ENCODE peak calls at places on chromosomes 12 and 14, in nine cellular contexts. W is PC-9, F is fibroblast of lung, A is GM23248, T is neuronal stem cell, L is H9, N is MM.1S, V is trophoblast cell, X is IMR-90. R is an unnamed sample.

GRCh38 chr12:72102150-72102549 is 163.5 kb downstream of the TPH2 start:
- DNase-seq in W (no peak), F (no peak), A (no peak), T (peak; percentile 20), L (no peak), N (no peak), V (no peak), X (no peak), R (no peak)

GRCh38 chr12:6767592-6768384 is 1.6 kb downstream of the PTMS start:
- DNase-seq in W (no peak), F (no peak), A (peak; percentile 70), T (no peak), L (no peak), N (no peak), V (no peak), X (peak; percentile 33), R (no peak)

GRCh38 chr12:43206396-43206795 is 345.6 kb downstream of the ADAMTS20 start:
- DNase-seq in W (no peak), F (no peak), A (peak; percentile 63), T (no peak), L (no peak), N (no peak), V (no peak), X (peak; percentile 70), R (no peak)

GRCh38 chr12:122834229-122834920 is 882 bp upstream of the HIP1R start:
- DNase-seq in W (peak; percentile 74), F (peak; percentile 80), A (peak; percentile 74), T (peak; percentile 88), L (peak; percentile 90), N (no peak), V (peak; percentile 85), X (peak; percentile 44), R (peak; percentile 55)

GRCh38 chr14:54754623-54755386 is 147.8 kb downstream of the GCH1 start:
- DNase-seq in W (no peak), F (no peak), A (no peak), T (no peak), L (no peak), N (no peak), V (peak; percentile 58), X (no peak), R (no peak)

GRCh38 chr12:54125950-54126695 is 62.7 kb downstream of the SMUG1 start:
- DNase-seq in W (no peak), F (no peak), A (peak; percentile 57), T (no peak), L (no peak), N (no peak), V (no peak), X (no peak), R (no peak)

GRCh38 chr14:105378199-105378598 is 20.1 kb upstream of the TEX22 start:
- DNase-seq in W (no peak), F (no peak), A (no peak), T (no peak), L (no peak), N (no peak), V (no peak), X (no peak), R (no peak)

GRCh38 chr14:34012978-34013713 is 62.3 kb upstream of the EGLN3 start:
- DNase-seq in W (peak; percentile 50), F (no peak), A (no peak), T (no peak), L (no peak), N (no peak), V (peak; percentile 68), X (no peak), R (no peak)

GRCh38 chr12:23950775-23951391 is 1.4 kb upstream of the SOX5 start:
- DNase-seq in W (no peak), F (peak; percentile 50), A (no peak), T (peak; percentile 73), L (no peak), N (no peak), V (no peak), X (peak; percentile 17), R (no peak)

GRCh38 chr12:68971404-68971803 is 38.4 kb upstream of the CPM start:
- DNase-seq in W (peak; percentile 62), F (peak; percentile 69), A (peak; percentile 84), T (no peak), L (no peak), N (no peak), V (peak; percentile 39), X (peak; percentile 82), R (no peak)

GRCh38 chr12:77591959-77592358 is 238.7 kb upstream of the NAV3 start:
- DNase-seq in W (no peak), F (no peak), A (no peak), T (peak; percentile 42), L (peak; percentile 33), N (no peak), V (no peak), X (no peak), R (no peak)

GRCh38 chr12:51326762-51327439 is 2.9 kb upstream of the BIN2 start:
- DNase-seq in W (peak; percentile 53), F (peak; percentile 66), A (peak; percentile 79), T (no peak), L (no peak), N (peak; percentile 81), V (peak; percentile 61), X (peak; percentile 49), R (peak; percentile 66)

GRCh38 chr12:84920331-84920730 is 7.7 kb upstream of the SLC6A15 start:
- DNase-seq in W (no peak), F (no peak), A (peak; percentile 30), T (no peak), L (no peak), N (no peak), V (peak; percentile 24), X (peak; percentile 4), R (no peak)

GRCh38 chr14:93010543-93011541 is 87.9 kb downstream of the CHGA start:
- DNase-seq in W (no peak), F (no peak), A (no peak), T (no peak), L (no peak), N (no peak), V (no peak), X (no peak), R (no peak)

GRCh38 chr14:102348376-102348775 is 14.3 kb downstream of the CINP start:
- DNase-seq in W (no peak), F (no peak), A (no peak), T (no peak), L (no peak), N (no peak), V (no peak), X (no peak), R (no peak)

GRCh38 chr14:91252901-91253794 is 8.6 kb upstream of the GPR68 start:
- DNase-seq in W (no peak), F (no peak), A (peak; percentile 70), T (no peak), L (peak; percentile 69), N (no peak), V (no peak), X (no peak), R (no peak)
- H3K27ac ChIP-seq in W (no peak overlapping the region), F (no peak overlapping the region), A (no peak overlapping the region), T (no peak overlapping the region), L (no peak overlapping the region), N (no peak overlapping the region), V (no peak overlapping the region), X (no peak overlapping the region), R (no peak overlapping the region)

GRCh38 chr14:89429206-89430091 is 12.4 kb upstream of the FOXN3 start:
- DNase-seq in W (no peak), F (peak; percentile 21), A (peak; percentile 56), T (no peak), L (no peak), N (no peak), V (no peak), X (peak; percentile 19), R (no peak)

GRCh38 chr14:89430271-89430620 is 13.2 kb upstream of the FOXN3 start:
- DNase-seq in W (no peak), F (no peak), A (no peak), T (no peak), L (no peak), N (no peak), V (no peak), X (peak; percentile 30), R (no peak)

GRCh38 chr14:89428163-89428523 is 11.1 kb upstream of the FOXN3 start:
- DNase-seq in W (no peak), F (peak; percentile 20), A (no peak), T (no peak), L (no peak), N (no peak), V (no peak), X (no peak), R (no peak)

GRCh38 chr14:89427426-89428162 is 10.6 kb upstream of the FOXN3 start:
- DNase-seq in W (no peak), F (peak; percentile 24), A (no peak), T (no peak), L (no peak), N (no peak), V (no peak), X (no peak), R (no peak)

DNA sequence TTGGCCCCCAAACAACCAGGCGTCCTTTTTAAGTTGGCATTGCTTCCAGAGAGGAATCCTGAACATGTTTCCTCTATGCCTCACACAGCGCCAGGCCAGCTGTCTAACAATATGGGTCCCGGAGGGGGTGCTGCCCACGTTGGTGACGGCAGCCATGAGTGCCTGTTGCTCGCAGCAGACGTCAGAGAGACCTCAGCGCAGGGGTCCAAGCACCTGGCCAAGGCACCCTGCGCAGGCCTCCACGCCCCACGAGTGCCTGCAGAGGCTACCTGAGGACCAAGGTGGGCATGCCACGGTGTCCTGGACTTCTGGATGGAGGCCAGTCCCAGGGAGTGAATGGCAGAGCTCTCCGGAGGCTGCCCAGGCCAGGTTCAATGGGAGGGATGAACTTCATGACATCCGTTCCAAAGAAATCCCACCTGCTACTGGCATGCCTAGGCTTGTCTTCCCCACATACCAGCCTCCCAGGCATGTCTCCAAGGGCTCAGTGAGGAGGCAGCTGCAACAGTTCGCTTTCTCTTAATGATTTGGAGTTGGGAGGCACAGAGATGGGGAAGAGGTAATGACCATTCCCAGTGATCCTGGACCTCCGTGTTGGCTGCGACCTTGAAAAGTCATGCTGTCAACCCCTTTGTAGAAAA is 11.6 kb upstream of the FOXN3 start:
- DNase-seq in W (no peak), F (peak; percentile 31), A (peak; percentile 46), T (no peak), L (peak; percentile 64), N (no peak), V (no peak), X (peak; percentile 22), R (no peak)
- H2AFZ ChIP-seq in W (no peak overlapping the region), F (no peak overlapping the region), A (peak overlapping the region; percentile 67), T (peak overlapping the region; percentile 74), L (no peak overlapping the region), N (no peak overlapping the region), V (peak overlapping the region; percentile 20), X (no peak overlapping the region), R (no peak overlapping the region)

GRCh38 chr12:103798586-103798985 is 42.4 kb downstream of the NT5DC3 start:
- DNase-seq in W (no peak), F (no peak), A (no peak), T (no peak), L (no peak), N (no peak), V (no peak), X (no peak), R (no peak)
- H3K4me1 ChIP-seq in W (peaks cover 60% of the 10 kb centered on the region), F (peaks cover 12% of the 10 kb centered on the region), A (peaks cover 27% of the 10 kb centered on the region), T (peaks cover 3% of the 10 kb centered on the region), L (no peaks in the 10 kb centered on the region), N (peaks cover 16% of the 10 kb centered on the region), V (peaks cover 9% of the 10 kb centered on the region), X (peaks cover 15% of the 10 kb centered on the region), R (peaks cover 4% of the 10 kb centered on the region)

DNA sequence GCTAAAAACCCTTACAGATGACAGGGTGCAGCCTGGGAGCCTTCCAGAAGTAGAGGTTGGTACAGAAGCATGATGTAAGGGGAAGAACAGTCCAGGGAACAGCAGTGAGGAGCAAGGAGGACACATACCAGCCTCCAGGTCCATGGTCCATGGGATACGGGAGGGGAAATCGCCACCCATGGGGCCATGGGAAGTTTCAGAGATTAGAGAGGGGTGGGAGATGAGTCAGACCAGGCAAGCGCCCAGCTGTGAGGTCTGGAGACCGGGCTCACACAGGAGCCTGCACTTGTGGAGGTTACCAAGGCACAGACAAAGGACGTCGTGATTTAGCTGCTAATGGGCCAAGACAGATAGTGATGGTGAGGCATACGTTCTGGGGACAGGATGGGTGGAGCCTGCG is 17.5 kb upstream of the LRP1-AS start:
- DNase-seq in W (no peak), F (no peak), A (peak; percentile 72), T (no peak), L (no peak), N (no peak), V (no peak), X (peak; percentile 44), R (no peak)
- H3K27ac ChIP-seq in W (no peak overlapping the region), F (no peak overlapping the region), A (peak overlapping the region; percentile 77), T (no peak overlapping the region), L (no peak overlapping the region), N (no peak overlapping the region), V (no peak overlapping the region), X (no peak overlapping the region), R (no peak overlapping the region)

R was measured in Karpas-422.